ENCODE peak calls at places on chromosomes 6 and 20, in six cellular contexts. T is GM13977, M is AG04449, W is nephron progenitor cell, X is WERI-Rb-1, B is cardiac muscle cell. E is an unnamed sample.
A peak's percentile ranks its signal among the peaks of the same experiment; 100 is the strongest.

GRCh38 chr6:134734312-134734869 is 215.5 kb downstream of the ALDH8A1 start:
- DNase-seq in B (no peak), W (no peak), T (no peak), M (no peak), X (peak; percentile 27), E (no peak)

GRCh38 chr6:148951662-148952061 is 204.8 kb downstream of the UST start:
- DNase-seq in T (no peak), B (no peak), X (no peak), W (no peak), M (no peak), E (no peak)

GRCh38 chr20:6101346-6101745 is 21.5 kb downstream of the FERMT1 start:
- DNase-seq in T (no peak), M (no peak), W (no peak), B (no peak), X (no peak), E (no peak)

GRCh38 chr6:150687508-150687907 is 87.8 kb downstream of the PLEKHG1 start:
- DNase-seq in B (no peak), X (no peak), T (no peak), W (no peak), M (no peak), E (no peak)

GRCh38 chr6:3226422-3227362 is 761 bp downstream of the TUBB2B start:
- DNase-seq in B (no peak), M (no peak), T (peak; percentile 71), X (peak; percentile 89), W (peak; percentile 68), E (peak; percentile 41)

GRCh38 chr6:34177181-34177591 is 31.3 kb upstream of the GRM4 start:
- DNase-seq in B (no peak), M (no peak), X (no peak), T (no peak), W (no peak), E (no peak)

GRCh38 chr6:112560651-112561050 is 213.5 kb downstream of the RFPL4B start:
- DNase-seq in X (peak; percentile 12), B (no peak), M (no peak), W (no peak), T (no peak), E (no peak)

GRCh38 chr6:152309648-152310047 is 327.5 kb downstream of the SYNE1 start:
- DNase-seq in W (no peak), X (no peak), B (no peak), M (no peak), T (no peak), E (peak; percentile 87)

GRCh38 chr20:10674684-10675455 is 1.1 kb upstream of the JAG1 start:
- DNase-seq in B (peak; percentile 76), W (peak; percentile 87), X (peak; percentile 81), T (peak; percentile 84), M (no peak), E (peak; percentile 63)

GRCh38 chr6:88166493-88166900 is 350 bp upstream of the CNR1 start:
- DNase-seq in T (peak; percentile 76), B (no peak), X (peak; percentile 39), W (peak; percentile 81), M (no peak), E (peak; percentile 13)

GRCh38 chr6:88167625-88167937 is 1.4 kb upstream of the CNR1 start:
- DNase-seq in B (no peak), T (no peak), M (no peak), W (no peak), X (no peak), E (no peak)

GRCh38 chr6:88166901-88167624 is 916 bp upstream of the CNR1 start:
- DNase-seq in B (no peak), W (peak; percentile 40), M (no peak), X (peak; percentile 10), T (peak; percentile 46), E (peak; percentile 28)

GRCh38 chr6:88165087-88165876 is 865 bp downstream of the CNR1 start:
- DNase-seq in B (no peak), W (no peak), M (no peak), X (no peak), T (no peak), E (no peak)

GRCh38 chr6:88165877-88166492 is at the start of gene CNR1:
- DNase-seq in B (peak; percentile 52), T (no peak), X (peak; percentile 58), M (no peak), W (peak; percentile 75), E (peak; percentile 11)
- TF ChIP-seq CTCF in B (no peak), T (peak; percentile 67), X (no peak), M (no peak), W (no peak), E (no peak)

DNA sequence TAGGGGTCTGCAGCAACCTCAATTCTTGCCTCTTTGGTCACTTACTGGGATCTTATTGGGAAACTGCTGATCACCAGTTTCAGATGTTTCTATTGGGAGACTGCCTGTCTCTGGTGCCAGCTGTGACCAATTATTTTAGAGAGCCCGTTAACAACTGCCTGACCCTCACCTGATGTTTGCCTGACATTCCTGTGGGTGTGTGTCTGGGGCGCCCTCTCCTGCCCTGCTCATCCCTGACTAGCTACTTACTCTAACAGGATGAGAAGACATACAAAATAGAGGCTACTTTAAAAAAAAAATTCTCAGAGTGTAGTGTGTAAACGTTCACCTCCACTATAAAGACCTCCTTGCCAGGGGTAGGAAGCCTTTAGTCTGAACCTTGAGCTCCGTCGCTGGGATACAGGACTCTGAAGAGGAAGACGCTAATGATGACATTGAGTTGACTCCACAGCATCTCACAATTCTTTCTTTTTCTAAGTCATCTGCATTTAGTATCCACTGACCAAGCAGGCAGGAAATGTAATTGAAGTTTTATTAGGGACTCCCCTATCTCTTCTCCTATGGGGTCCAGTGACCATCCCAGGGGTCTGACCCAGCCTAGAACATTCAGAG is 54.6 kb upstream of the DDR1 start:
- DNase-seq in T (no peak), B (no peak), X (peak; percentile 32), W (no peak), M (no peak), E (peak; percentile 46)
- TF ChIP-seq CTCF in T (no peak), B (no peak), X (peak; percentile 35), W (no peak), M (no peak), E (no peak)

GRCh38 chr6:73264446-73264845 is 1.4 kb upstream of the KHDC1 start:
- DNase-seq in B (no peak), X (no peak), T (no peak), W (no peak), M (no peak), E (peak; percentile 7)

GRCh38 chr6:73262701-73263569 is at the start of gene KHDC1:
- DNase-seq in X (peak; percentile 80), M (peak; percentile 9), B (peak; percentile 72), T (peak; percentile 86), W (peak; percentile 77), E (peak; percentile 70)

GRCh38 chr6:73263570-73263909 is 544 bp upstream of the KHDC1 start:
- DNase-seq in X (no peak), T (no peak), B (peak; percentile 3), W (no peak), M (no peak), E (peak; percentile 9)

DNA sequence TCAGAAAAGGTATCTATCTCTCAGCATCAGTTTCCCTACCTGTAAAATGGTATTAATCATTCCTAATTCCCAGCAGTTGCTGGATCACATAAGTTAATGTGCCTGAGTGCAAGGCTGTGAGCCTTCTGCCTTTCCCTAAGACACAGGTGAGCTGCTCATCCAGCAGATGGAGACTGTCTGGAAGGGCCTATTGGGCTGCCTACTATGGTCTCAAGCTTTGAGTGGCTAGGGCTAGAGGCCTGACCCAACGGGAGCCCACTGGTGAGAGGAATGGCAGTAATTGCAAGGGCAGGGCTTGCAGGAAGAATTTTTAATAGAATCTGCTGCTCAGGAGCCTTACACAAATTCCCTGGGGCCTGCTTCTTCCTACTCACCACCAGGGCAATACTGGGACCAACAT is 4.3 kb downstream of the KHDC1 start:
- DNase-seq in X (no peak), W (no peak), M (no peak), B (no peak), T (no peak), E (no peak)
- TF ChIP-seq CTCF in X (peak; percentile 1), W (no peak), M (no peak), B (no peak), T (no peak), E (no peak)

GRCh38 chr6:1474205-1474604 is 84.8 kb downstream of the FOXF2 start:
- DNase-seq in T (no peak), X (no peak), M (no peak), W (no peak), B (no peak), E (no peak)
- TF ChIP-seq CTCF in T (no peak), X (peak; percentile 65), M (no peak), W (no peak), B (no peak), E (no peak)

GRCh38 chr6:5025911-5026819 is 22.3 kb upstream of the RPP40 start:
- DNase-seq in M (no peak), W (peak; percentile 63), X (peak; percentile 69), T (no peak), B (peak; percentile 68), E (no peak)
- TF ChIP-seq CTCF in M (peak; percentile 6), W (no peak), X (no peak), T (no peak), B (peak; percentile 25), E (no peak)

GRCh38 chr6:162907876-162908481 is 180.2 kb downstream of the PACRG start:
- DNase-seq in X (no peak), M (no peak), W (no peak), T (peak; percentile 29), B (peak; percentile 63), E (no peak)
- TF ChIP-seq CTCF in X (no peak), M (no peak), W (peak; percentile 51), T (peak; percentile 55), B (peak; percentile 49), E (peak; percentile 33)

GRCh38 chr6:128806274-128806673 is 76.7 kb upstream of the LAMA2 start:
- DNase-seq in M (no peak), X (no peak), T (no peak), W (no peak), B (peak; percentile 66), E (no peak)

GRCh38 chr6:128803911-128804310 is 79.0 kb upstream of the LAMA2 start:
- DNase-seq in B (peak; percentile 72), M (peak; percentile 4), X (no peak), T (no peak), W (no peak), E (no peak)

GRCh38 chr6:128808856-128809255 is 74.1 kb upstream of the LAMA2 start:
- DNase-seq in W (no peak), X (no peak), B (no peak), M (no peak), T (no peak), E (no peak)

GRCh38 chr6:128801621-128802020 is 81.3 kb upstream of the LAMA2 start:
- DNase-seq in B (no peak), M (no peak), X (no peak), T (no peak), W (no peak), E (no peak)

DNA sequence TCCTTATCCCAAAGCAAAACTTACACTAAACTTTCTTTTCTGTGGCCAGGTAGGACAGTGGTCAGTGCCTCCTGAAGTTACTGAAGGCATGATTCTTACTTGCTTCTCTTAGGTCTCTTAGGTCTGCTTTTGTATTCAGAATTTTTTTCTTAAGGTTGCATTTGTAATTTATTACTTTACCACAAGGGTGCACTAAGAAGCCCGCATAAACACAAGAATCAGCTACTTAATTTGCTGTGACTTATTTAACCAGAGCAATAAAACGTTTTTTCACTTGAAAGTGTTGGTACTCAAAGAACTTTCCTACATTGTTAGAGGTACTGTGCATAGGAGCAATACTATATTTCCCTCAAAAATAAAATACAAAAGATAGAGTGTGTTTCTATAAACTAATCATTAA is 75.4 kb upstream of the LAMA2 start:
- DNase-seq in X (no peak), M (peak; percentile 19), T (no peak), W (no peak), B (peak; percentile 74), E (no peak)
- TF ChIP-seq CTCF in X (no peak), M (peak; percentile 16), T (peak; percentile 40), W (peak; percentile 39), B (peak; percentile 61), E (peak; percentile 25)

GRCh38 chr6:16764188-16764950 is 3.1 kb upstream of the ATXN1 start:
- DNase-seq in W (no peak), T (peak; percentile 31), B (peak; percentile 76), M (no peak), X (no peak), E (no peak)
- TF ChIP-seq CTCF in W (peak; percentile 39), T (peak; percentile 37), B (peak; percentile 51), M (peak; percentile 42), X (peak; percentile 41), E (peak; percentile 91)

E was measured in activated CD8-positive, alpha-beta T cell treated with anti-CD3 and anti-CD28 coated beads for 36 hours.